ENCODE peak calls at places on chromosomes 11 and 22, in six cellular contexts. F is sigmoid colon, I is IMR-90, V is right atrium auricular region, N is pancreas, H is PC-3. J is an unnamed sample.

GRCh38 chr11:108538022-108538424 is 39.8 kb upstream of the POGLUT3 start:
- DNase-seq in F (no peak), I (no peak), V (no peak), N (no peak), H (no peak), J (no peak)

GRCh38 chr11:57772562-57772961 is 11.0 kb downstream of the CTNND1 start:
- DNase-seq in F (no peak), I (peak), V (no peak), N (no peak), H (peak), J (no peak)

GRCh38 chr22:42994917-42995562 is 19.9 kb downstream of the PACSIN2 start:
- DNase-seq in F (peak), I (peak), V (peak), N (peak), H (peak), J (peak)

GRCh38 chr11:2585566-2586090 is 114.2 kb downstream of the KCNQ1OT1 start:
- DNase-seq in F (no peak), I (no peak), V (no peak), N (no peak), H (no peak), J (no peak)

GRCh38 chr11:71068963-71069362 is 183.4 kb downstream of the SHANK2 start:
- DNase-seq in F (no peak), I (no peak), V (no peak), N (no peak), H (no peak), J (no peak)

GRCh38 chr11:80698646-80699045 is 1257.8 kb upstream of the TENM4 start:
- DNase-seq in F (no peak), I (no peak), V (no peak), N (no peak), H (peak), J (no peak)

GRCh38 chr11:69183613-69184012 is 27.9 kb downstream of the SMIM38 start:
- DNase-seq in F (no peak), I (no peak), V (no peak), N (no peak), H (no peak), J (no peak)

GRCh38 chr22:44443641-44444235 is 54.3 kb downstream of the RTL6 start:
- DNase-seq in F (peak), I (no peak), V (no peak), N (no peak), H (no peak), J (no peak)

GRCh38 chr11:12543596-12544415 is 130.4 kb upstream of the TEAD1 start:
- DNase-seq in F (no peak), I (no peak), V (peak), N (no peak), H (peak), J (no peak)

GRCh38 chr22:40377931-40378330 is 7.5 kb downstream of the SGSM3 start:
- DNase-seq in F (no peak), I (no peak), V (no peak), N (no peak), H (peak), J (no peak)

GRCh38 chr11:94034207-94034606 is 13.1 kb downstream of the HEPHL1 start:
- DNase-seq in F (no peak), I (no peak), V (no peak), N (no peak), H (no peak), J (no peak)

GRCh38 chr11:73972187-73972586 is 10.5 kb downstream of the UCP2 start:
- DNase-seq in F (peak), I (no peak), V (no peak), N (no peak), H (no peak), J (no peak)

GRCh38 chr11:88424881-88425280 is 87.3 kb upstream of the CTSC start:
- DNase-seq in F (no peak), I (no peak), V (no peak), N (no peak), H (no peak), J (no peak)

GRCh38 chr11:1844221-1845094 is 5.7 kb downstream of the TNNI2 start:
- DNase-seq in F (no peak), I (no peak), V (peak), N (peak), H (no peak), J (no peak)

GRCh38 chr11:112401036-112401769 is 140.5 kb upstream of the PLET1 start:
- DNase-seq in F (no peak), I (no peak), V (no peak), N (no peak), H (no peak), J (no peak)

GRCh38 chr11:66841861-66842260 is 1.4 kb upstream of the RCE1 start:
- DNase-seq in F (peak), I (no peak), V (no peak), N (no peak), H (no peak), J (no peak)

GRCh38 chr11:44207292-44207691 is 102.6 kb downstream of the ALX4 start:
- DNase-seq in F (no peak), I (no peak), V (no peak), N (no peak), H (no peak), J (no peak)

GRCh38 chr11:2382927-2383822 is 6.1 kb downstream of the CD81 start:
- DNase-seq in F (peak), I (peak), V (peak), N (no peak), H (no peak), J (no peak)

GRCh38 chr11:100981196-100981824 is 148.3 kb downstream of the PGR start:
- DNase-seq in F (no peak), I (no peak), V (no peak), N (no peak), H (peak), J (no peak)

GRCh38 chr11:29306527-29306926 is 710.3 kb downstream of the KCNA4 start:
- DNase-seq in F (no peak), I (peak), V (no peak), N (no peak), H (peak), J (peak)

GRCh38 chr11:107457205-107457557 is 444 bp downstream of the CWF19L2 start:
- DNase-seq in F (no peak), I (peak), V (no peak), N (no peak), H (no peak), J (peak)

GRCh38 chr22:23156286-23156685 is 11.0 kb downstream of the RAB36 start:
- DNase-seq in F (no peak), I (no peak), V (no peak), N (no peak), H (no peak), J (no peak)

GRCh38 chr22:41917375-41917905 is 2.6 kb upstream of the SHISA8 start:
- DNase-seq in F (no peak), I (no peak), V (no peak), N (no peak), H (no peak), J (no peak)

GRCh38 chr11:67022341-67022933 is 497 bp upstream of the SYT12 start:
- DNase-seq in F (no peak), I (peak), V (no peak), N (peak), H (peak), J (peak)

GRCh38 chr11:82864268-82864667 is 36.0 kb downstream of the PRCP start:
- DNase-seq in F (peak), I (peak), V (peak), N (peak), H (peak), J (peak)

GRCh38 chr22:41394012-41394356 is 12.2 kb downstream of the TEF start:
- DNase-seq in F (no peak), I (no peak), V (no peak), N (no peak), H (no peak), J (no peak)

GRCh38 chr11:14237333-14237988 is 121.5 kb downstream of the RRAS2 start:
- DNase-seq in F (no peak), I (no peak), V (no peak), N (peak), H (no peak), J (no peak)

GRCh38 chr11:196786-197731 is 4.2 kb downstream of the SCGB1C1 start:
- DNase-seq in F (peak), I (no peak), V (no peak), N (no peak), H (no peak), J (no peak)

GRCh38 chr22:30208631-30209603 is 37.6 kb downstream of the LIF start:
- DNase-seq in F (peak), I (peak), V (peak), N (peak), H (peak), J (peak)

GRCh38 chr11:132632641-132633124 is 899.6 kb downstream of the OPCML start:
- DNase-seq in F (no peak), I (peak), V (no peak), N (no peak), H (peak), J (peak)

GRCh38 chr11:3090096-3090901 is 33.1 kb upstream of the CARS1 start:
- DNase-seq in F (peak), I (no peak), V (no peak), N (no peak), H (no peak), J (no peak)

DNA sequence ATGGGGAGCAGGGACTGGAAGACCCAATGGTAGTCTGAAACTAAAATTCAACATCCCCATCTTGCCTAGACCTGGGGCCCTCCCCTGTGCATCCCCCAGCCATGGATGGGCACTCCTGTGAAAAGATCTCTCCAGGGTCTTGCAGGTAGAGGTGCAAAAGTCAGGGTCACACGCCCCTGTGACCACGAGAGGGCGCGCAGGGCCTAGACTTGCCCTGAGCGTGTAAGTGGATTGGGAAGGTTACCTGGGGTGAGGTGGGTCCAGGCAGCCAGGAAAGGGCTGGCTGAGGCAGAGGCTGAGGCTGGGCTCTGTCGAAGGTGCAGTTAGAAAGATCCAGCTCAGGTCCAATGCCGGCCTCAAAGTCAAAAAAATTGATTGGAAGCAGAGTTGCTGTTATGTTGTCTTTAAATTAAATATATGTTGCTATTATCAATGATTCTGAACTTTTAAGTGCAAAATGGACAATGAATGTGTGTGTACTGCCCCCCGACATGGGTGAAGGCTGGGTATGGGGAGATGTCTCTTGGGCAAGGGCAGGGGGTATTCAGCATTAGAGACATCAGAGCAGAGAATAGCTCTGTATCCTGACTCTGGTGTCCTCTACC is 4.8 kb upstream of the POU2F3 start:
- DNase-seq in F (no peak), I (peak), V (no peak), N (peak), H (peak), J (no peak)
- TF ChIP-seq CTCF in F (peak), I (peak), V (peak), N (peak), H (peak), J (peak)

DNA sequence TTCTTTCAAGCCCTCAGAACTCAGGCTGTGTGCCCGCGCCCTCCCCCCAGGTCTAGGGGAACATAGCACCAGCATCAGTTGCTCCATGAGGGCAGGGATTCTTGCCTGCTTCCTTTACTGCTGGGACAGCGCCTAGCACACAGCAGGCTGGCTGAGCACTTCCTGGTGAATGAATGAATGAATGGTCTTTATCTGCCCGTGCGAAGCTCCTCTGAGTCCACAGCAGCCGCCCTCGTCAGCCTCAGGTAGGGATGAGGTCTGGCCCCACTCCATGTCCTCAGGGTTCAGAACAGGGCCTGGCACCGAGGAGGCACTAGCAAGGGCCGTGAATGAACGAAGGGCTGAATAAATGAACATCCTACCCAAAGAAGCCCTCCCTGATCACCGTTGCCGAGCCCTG is 27.3 kb downstream of the ARRB1 start:
- DNase-seq in F (no peak), I (no peak), V (no peak), N (no peak), H (no peak), J (no peak)
- H3K27ac ChIP-seq in F (no peak), I (no peak), V (no peak), N (peak), H (no peak), J (no peak)

DNA sequence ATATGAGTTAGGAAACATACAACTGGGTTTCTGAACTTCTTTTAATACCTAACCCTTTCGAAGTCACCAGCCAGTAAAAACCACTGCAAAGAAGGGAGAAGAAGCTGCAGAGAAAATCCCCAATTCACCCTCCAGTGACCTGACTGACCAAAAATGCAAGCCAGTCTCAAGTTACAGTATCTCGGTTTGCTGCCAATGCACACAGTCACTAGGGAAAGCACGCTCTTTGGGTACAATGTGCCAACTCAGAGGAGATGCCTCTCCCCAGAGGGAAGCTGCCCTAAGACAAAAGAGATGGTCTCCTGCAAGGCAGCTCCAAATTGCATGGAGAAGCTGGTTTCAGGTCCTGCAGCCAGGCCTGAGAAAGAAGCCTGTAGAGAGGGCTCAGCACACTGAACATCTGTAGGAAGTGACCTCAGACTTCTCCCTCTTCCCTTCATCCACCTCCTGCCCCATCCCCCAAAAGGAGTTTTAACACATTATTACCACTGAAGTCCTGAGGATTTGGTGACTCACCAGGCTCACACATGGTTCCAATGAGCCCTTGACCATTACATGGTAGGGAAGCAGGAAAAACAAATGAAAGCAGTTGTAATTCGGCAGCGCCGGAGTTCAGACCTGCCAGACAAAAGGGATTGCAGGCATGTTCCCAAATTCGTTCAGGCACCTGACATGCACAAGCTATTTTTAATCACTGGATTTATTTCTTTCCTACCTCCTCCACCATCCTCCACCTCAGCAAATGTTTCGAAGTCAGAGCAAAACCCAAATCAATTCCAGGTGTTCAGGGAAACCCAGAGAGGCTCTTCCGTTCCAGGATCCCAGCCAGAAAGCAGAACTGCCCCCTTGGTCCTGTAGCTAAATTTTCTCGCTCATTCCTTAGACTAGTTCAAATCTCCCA is 90.1 kb downstream of the ETS1 start:
- DNase-seq in F (peak), I (peak), V (no peak), N (peak), H (peak), J (peak)
- H3K4me3 ChIP-seq in F (peak), I (peak), V (peak), N (no peak), H (peak), J (peak)

GRCh38 chr11:16191212-16191851 is 165.0 kb downstream of the SOX6 start:
- DNase-seq in F (no peak), I (peak), V (no peak), N (no peak), H (no peak), J (no peak)
- TF ChIP-seq CTCF in F (no peak), I (no peak), V (no peak), N (no peak), H (no peak), J (no peak)

GRCh38 chr22:37635157-37635556 is 4.3 kb upstream of the SH3BP1 start:
- DNase-seq in F (no peak), I (no peak), V (no peak), N (no peak), H (no peak), J (no peak)
- H3K27ac ChIP-seq in F (peak), I (peak), V (no peak), N (no peak), H (no peak), J (no peak)

DNA sequence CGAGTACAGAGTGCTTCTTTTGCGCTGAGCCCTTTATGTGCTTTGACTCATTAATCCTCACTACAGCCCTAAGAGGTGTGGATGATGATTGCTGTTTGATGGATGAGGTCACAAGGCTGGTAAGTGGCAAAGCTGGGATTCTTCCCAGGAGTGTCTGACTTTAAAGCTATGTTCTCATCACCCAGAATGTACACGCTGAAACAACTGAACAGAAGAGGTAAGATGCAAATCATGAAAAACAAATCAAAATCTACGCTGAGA is 37.7 kb upstream of the CREB3L1 start:
- DNase-seq in F (no peak), I (peak), V (no peak), N (no peak), H (no peak), J (no peak)
- H3K4me3 ChIP-seq in F (no peak), I (no peak), V (no peak), N (no peak), H (peak), J (no peak)

GRCh38 chr22:18998998-18999397 is 62.9 kb upstream of the PRODH start:
- DNase-seq in F (no peak), I (no peak), V (no peak), N (no peak), H (no peak), J (no peak)
- TF ChIP-seq CTCF in F (no peak), I (peak), V (no peak), N (no peak), H (peak), J (peak)

GRCh38 chr11:78020248-78020647 is 2.8 kb downstream of the KCTD14 start:
- DNase-seq in F (no peak), I (no peak), V (no peak), N (no peak), H (no peak), J (no peak)
- H3K27ac ChIP-seq in F (no peak), I (no peak), V (no peak), N (no peak), H (no peak), J (no peak)

DNA sequence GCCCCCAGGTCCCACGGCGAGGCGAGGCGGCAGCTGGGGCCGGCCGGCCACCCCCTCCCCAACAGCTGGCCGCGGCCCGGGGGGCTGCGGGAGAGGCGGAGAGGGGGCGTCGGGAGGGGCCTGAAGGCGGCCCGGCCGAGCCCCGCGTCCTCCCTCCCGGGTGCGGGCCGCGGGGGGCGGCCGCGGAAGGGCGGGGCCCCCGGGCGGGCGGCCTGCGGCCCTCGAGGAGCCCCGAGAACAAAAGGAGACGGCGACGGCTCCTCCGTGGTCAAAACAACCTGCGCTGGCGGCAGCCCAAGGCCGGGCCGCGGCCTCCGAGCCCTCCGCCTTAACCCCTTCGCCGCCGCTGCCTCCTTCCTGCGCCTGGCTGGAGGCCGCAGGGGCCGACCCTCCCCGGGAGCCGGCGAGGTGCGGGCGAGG is 2.4 kb downstream of the PDGFB start:
- DNase-seq in F (no peak), I (no peak), V (no peak), N (no peak), H (no peak), J (no peak)
- H3K4me3 ChIP-seq in F (peak), I (peak), V (peak), N (peak), H (peak), J (no peak)

J was measured in brain microvascular endothelial cell.